ENCODE peak calls at places on chromosomes 6 and 20, in six cellular contexts. L is upper lobe of right lung; F is activated T-helper 2 cell treated with anti-CD3 and anti-CD28 coated beads, Interferon-gamma antibody, Interleukin-2, Interleukin-4, amounts not matched to agents 10 μg/mL and 5 μg/mL and 100 μg/mL, durations not matched to agents 14 hours and 24 hours and 36 hours; C is suprapubic skin; X is hypothalamus; P is stimulated activated CD8-positive, alpha-beta memory T cell treated with anti-CD3 and anti-CD28 coated beads, Interleukin-7, amount 100 ng/mL, for 1 hour. I is an unnamed sample.

GRCh38 chr6:148415511-148416286 is 73.1 kb downstream of the SASH1 start:
- DNase-seq in L (no peak), F (no peak), C (no peak), X (no peak), P (no peak), I (no peak)

GRCh38 chr6:53494076-53494475 is 50.8 kb downstream of the GCLC start:
- DNase-seq in L (no peak), F (no peak), C (no peak), X (no peak), P (no peak), I (no peak)

GRCh38 chr6:121143476-121143875 is 190.8 kb downstream of the TBC1D32 start:
- DNase-seq in L (no peak), F (no peak), C (no peak), X (no peak), P (no peak), I (no peak)

GRCh38 chr6:168109171-168109570 is 30.2 kb upstream of the FRMD1 start:
- DNase-seq in L (peak), F (no peak), C (no peak), X (no peak), P (no peak), I (no peak)

GRCh38 chr6:122609881-122610689 is at the start of gene PKIB:
- DNase-seq in L (peak), F (peak), C (peak), X (peak), P (no peak), I (no peak)

GRCh38 chr6:169689247-169689646 is 12.6 kb downstream of the WDR27 start:
- DNase-seq in L (no peak), F (no peak), C (no peak), X (no peak), P (no peak), I (peak)

GRCh38 chr20:43821795-43822194 is 92.9 kb upstream of the TOX2 start:
- DNase-seq in L (no peak), F (no peak), C (no peak), X (no peak), P (no peak), I (no peak)

GRCh38 chr6:6971369-6971768 is 136.4 kb upstream of the RREB1 start:
- DNase-seq in L (no peak), F (no peak), C (no peak), X (no peak), P (no peak), I (no peak)

GRCh38 chr6:133817460-133818047 is 71.4 kb upstream of the TCF21 start:
- DNase-seq in L (no peak), F (no peak), C (no peak), X (no peak), P (no peak), I (no peak)

GRCh38 chr20:50670126-50670862 is 21.0 kb downstream of the RIPOR3 start:
- DNase-seq in L (no peak), F (no peak), C (no peak), X (no peak), P (no peak), I (no peak)

GRCh38 chr6:53664623-53665022 is 933 bp downstream of the KLHL31 start:
- DNase-seq in L (no peak), F (no peak), C (no peak), X (no peak), P (no peak), I (no peak)

GRCh38 chr20:50837532-50838321 is 42.9 kb downstream of the BCAS4 start:
- DNase-seq in L (no peak), F (no peak), C (no peak), X (no peak), P (no peak), I (peak)

GRCh38 chr6:40997256-40997957 is 41.6 kb downstream of the UNC5CL start:
- DNase-seq in L (no peak), F (no peak), C (no peak), X (no peak), P (no peak), I (no peak)

GRCh38 chr6:35731414-35731735 is 5.5 kb upstream of the ARMC12 start:
- DNase-seq in L (peak), F (peak), C (peak), X (peak), P (peak), I (no peak)

GRCh38 chr20:46006031-46006430 is 2.7 kb upstream of the MMP9 start:
- DNase-seq in L (no peak), F (no peak), C (no peak), X (no peak), P (no peak), I (no peak)

GRCh38 chr6:124964084-124964763 is 2.0 kb downstream of the RNF217 start:
- DNase-seq in L (no peak), F (no peak), C (peak), X (no peak), P (no peak), I (no peak)

GRCh38 chr20:45111799-45112471 is 3.0 kb downstream of the WFDC5 start:
- DNase-seq in L (no peak), F (no peak), C (no peak), X (no peak), P (no peak), I (no peak)

GRCh38 chr20:25000268-25000801 is 7.8 kb upstream of the APMAP start:
- DNase-seq in L (peak), F (no peak), C (peak), X (no peak), P (no peak), I (peak)

GRCh38 chr6:35183935-35184334 is 29.8 kb upstream of the SCUBE3 start:
- DNase-seq in L (no peak), F (no peak), C (no peak), X (no peak), P (no peak), I (no peak)

GRCh38 chr6:3211681-3212080 is 15.8 kb downstream of the TUBB2B start:
- DNase-seq in L (no peak), F (no peak), C (no peak), X (peak), P (no peak), I (no peak)

GRCh38 chr6:126657556-126658129 is 317.7 kb downstream of the CENPW start:
- DNase-seq in L (no peak), F (no peak), C (no peak), X (no peak), P (no peak), I (no peak)

GRCh38 chr20:64033981-64034493 is 1.9 kb upstream of the C20orf204 start:
- DNase-seq in L (no peak), F (no peak), C (no peak), X (no peak), P (no peak), I (no peak)

GRCh38 chr20:44362466-44362940 is 7.0 kb downstream of the HNF4A start:
- DNase-seq in L (no peak), F (no peak), C (no peak), X (no peak), P (no peak), I (no peak)

GRCh38 chr6:117306227-117306784 is 40.9 kb downstream of the VGLL2 start:
- DNase-seq in L (no peak), F (no peak), C (no peak), X (no peak), P (no peak), I (no peak)

GRCh38 chr6:125099211-125100017 is 54.2 kb upstream of the TPD52L1 start:
- DNase-seq in L (peak), F (no peak), C (no peak), X (peak), P (no peak), I (no peak)

GRCh38 chr6:113211185-113211584 is 646.0 kb upstream of the MARCKS start:
- DNase-seq in L (no peak), F (no peak), C (no peak), X (no peak), P (no peak), I (no peak)

GRCh38 chr6:160167547-160168391 is 46.2 kb downstream of the SLC22A1 start:
- DNase-seq in L (no peak), F (no peak), C (no peak), X (no peak), P (no peak), I (no peak)

GRCh38 chr6:6646859-6647258 is 58.3 kb downstream of the LY86 start:
- DNase-seq in L (no peak), F (no peak), C (no peak), X (no peak), P (no peak), I (no peak)

GRCh38 chr20:20248620-20249200 is 119.2 kb upstream of the INSM1 start:
- DNase-seq in L (no peak), F (no peak), C (no peak), X (no peak), P (no peak), I (no peak)